ENCODE peak calls at places on chromosomes 12 and 14, in nine cellular contexts. K, S, T, A, D, C, Y, R and M are unnamed samples.

GRCh38 chr12:3117628-3118027 is 40.4 kb downstream of the TSPAN9 start:
- DNase-seq in K (no peak), S (peak), T (no peak), A (no peak), D (no peak), C (no peak), Y (no peak), R (peak), M (peak)

GRCh38 chr12:102394200-102394599 is 86.2 kb downstream of the IGF1 start:
- DNase-seq in K (no peak), S (no peak), T (no peak), A (no peak), D (no peak), C (no peak), Y (peak), R (no peak), M (no peak)

GRCh38 chr14:90558983-90559590 is 162.3 kb downstream of the CALM1 start:
- DNase-seq in K (no peak), S (no peak), T (no peak), A (no peak), D (no peak), C (no peak), Y (no peak), R (no peak), M (no peak)

GRCh38 chr12:116142936-116143882 is 134.3 kb downstream of the MED13L start:
- DNase-seq in K (no peak), S (no peak), T (peak), A (no peak), D (no peak), C (no peak), Y (no peak), R (no peak), M (peak)

GRCh38 chr12:92551853-92552397 is 150.9 kb upstream of the PLEKHG7 start:
- DNase-seq in K (no peak), S (no peak), T (peak), A (no peak), D (no peak), C (no peak), Y (no peak), R (peak), M (peak)

GRCh38 chr14:35766700-35767082 is 42.4 kb downstream of the RALGAPA1 start:
- DNase-seq in K (no peak), S (no peak), T (no peak), A (no peak), D (no peak), C (no peak), Y (no peak), R (no peak), M (peak)

GRCh38 chr14:71231521-71232393 is 324.5 kb downstream of the PCNX1 start:
- DNase-seq in K (no peak), S (no peak), T (no peak), A (no peak), D (no peak), C (no peak), Y (no peak), R (no peak), M (no peak)

GRCh38 chr12:110861729-110862128 is 14.9 kb downstream of the CCDC63 start:
- DNase-seq in K (no peak), S (no peak), T (no peak), A (no peak), D (no peak), C (no peak), Y (no peak), R (no peak), M (no peak)

GRCh38 chr12:29286081-29286800 is 94.7 kb downstream of the ERGIC2 start:
- DNase-seq in K (no peak), S (no peak), T (no peak), A (no peak), D (no peak), C (no peak), Y (no peak), R (peak), M (no peak)

GRCh38 chr12:82817368-82817767 is 130.7 kb downstream of the TMTC2 start:
- DNase-seq in K (no peak), S (no peak), T (no peak), A (no peak), D (no peak), C (no peak), Y (no peak), R (no peak), M (peak)

GRCh38 chr12:52209321-52209720 is 17.5 kb upstream of the KRT80 start:
- DNase-seq in K (no peak), S (no peak), T (no peak), A (peak), D (no peak), C (no peak), Y (peak), R (no peak), M (peak)

GRCh38 chr12:113151655-113152054 is 2.1 kb downstream of the CFAP73 start:
- DNase-seq in K (no peak), S (no peak), T (no peak), A (no peak), D (no peak), C (no peak), Y (no peak), R (no peak), M (no peak)

GRCh38 chr12:19144985-19145384 is 15.5 kb downstream of the PLEKHA5 start:
- DNase-seq in K (no peak), S (no peak), T (no peak), A (no peak), D (no peak), C (no peak), Y (no peak), R (no peak), M (no peak)

GRCh38 chr14:22829661-22830328 is at the start of gene MRPL52:
- DNase-seq in K (peak), S (peak), T (peak), A (peak), D (peak), C (peak), Y (peak), R (no peak), M (peak)

GRCh38 chr14:65239897-65240296 is 137.6 kb upstream of the MAX start:
- DNase-seq in K (no peak), S (no peak), T (no peak), A (peak), D (no peak), C (peak), Y (no peak), R (no peak), M (peak)